ENCODE peak calls at places on chromosomes 6 and 20, in nine cellular contexts. O is MM.1S, P is ascending aorta, A is heart left ventricle, U is fibroblast of lung, M is body of pancreas, J is PC-3, E is neural progenitor cell, C is sigmoid colon. G is an unnamed sample.

GRCh38 chr6:4568138-4568537 is 208.1 kb upstream of the CDYL start:
- DNase-seq in C (no peak), P (no peak), J (no peak), M (no peak), A (no peak), U (no peak), E (no peak), O (no peak), G (no peak)

GRCh38 chr6:15335385-15335784 is 89.5 kb downstream of the JARID2 start:
- DNase-seq in U (no peak), M (no peak), P (no peak), O (no peak), E (no peak), C (no peak), A (no peak), J (no peak), G (no peak)

GRCh38 chr6:4008324-4009047 is 70.5 kb downstream of the FAM217A start:
- DNase-seq in O (peak; percentile 58), C (no peak), A (no peak), J (peak; percentile 79), U (peak; percentile 83), M (no peak), E (no peak), P (no peak), G (peak; percentile 88)

GRCh38 chr6:89736887-89737286 is 82.7 kb downstream of the MDN1 start:
- DNase-seq in U (no peak), M (no peak), C (no peak), P (no peak), J (no peak), O (no peak), A (no peak), E (no peak), G (no peak)

GRCh38 chr20:40279390-40279789 is 409.6 kb downstream of the MAFB start:
- DNase-seq in J (no peak), C (peak; percentile 78), A (peak; percentile 60), O (no peak), U (no peak), M (peak; percentile 18), P (no peak), E (no peak), G (peak; percentile 89)

GRCh38 chr20:9200196-9200595 is 131.3 kb downstream of the PLCB4 start:
- DNase-seq in J (no peak), M (no peak), O (no peak), E (no peak), A (no peak), U (peak; percentile 64), C (no peak), P (no peak), G (no peak)

GRCh38 chr6:108227290-108227689 is 33.5 kb downstream of the SNX3 start:
- DNase-seq in O (no peak), M (no peak), U (no peak), E (no peak), P (no peak), C (no peak), J (no peak), A (no peak), G (no peak)

GRCh38 chr6:146357578-146358340 is 185.9 kb upstream of the RAB32 start:
- DNase-seq in M (no peak), O (peak; percentile 66), E (no peak), P (no peak), C (no peak), U (peak; percentile 98), J (peak; percentile 78), A (no peak), G (peak; percentile 42)

GRCh38 chr20:46549188-46549967 is 1.1 kb downstream of the OCSTAMP start:
- DNase-seq in J (no peak), A (no peak), E (no peak), U (no peak), C (no peak), P (no peak), M (no peak), O (peak; percentile 64), G (no peak)

GRCh38 chr6:23111984-23112383 is 542.6 kb downstream of the HDGFL1 start:
- DNase-seq in O (no peak), E (no peak), U (peak; percentile 79), A (no peak), J (no peak), M (no peak), P (no peak), C (no peak), G (no peak)

GRCh38 chr6:123668063-123668462 is 31.3 kb upstream of the TRDN start:
- DNase-seq in J (no peak), O (no peak), E (no peak), C (no peak), A (no peak), M (no peak), U (no peak), P (no peak), G (no peak)

GRCh38 chr6:11366934-11367637 is 134.6 kb upstream of the NEDD9 start:
- DNase-seq in C (no peak), M (no peak), A (no peak), O (no peak), E (peak; percentile 57), P (no peak), U (peak; percentile 71), J (peak; percentile 19), G (no peak)

GRCh38 chr6:34346175-34347119 is 46.0 kb downstream of the NUDT3 start:
- DNase-seq in A (no peak), U (no peak), E (no peak), J (no peak), M (no peak), C (no peak), O (no peak), P (no peak), G (no peak)

GRCh38 chr6:96931198-96931597 is 6.7 kb downstream of the KLHL32 start:
- DNase-seq in C (no peak), O (no peak), A (no peak), P (no peak), E (no peak), U (no peak), M (no peak), J (no peak), G (no peak)

GRCh38 chr20:46995561-46996142 is 101.0 kb downstream of the EYA2 start:
- DNase-seq in A (no peak), J (no peak), O (no peak), C (no peak), P (no peak), M (no peak), U (no peak), E (peak; percentile 79), G (no peak)

GRCh38 chr6:157648561-157648960 is 174.5 kb upstream of the SNX9 start:
- DNase-seq in J (no peak), E (no peak), O (no peak), C (peak; percentile 54), U (peak; percentile 42), M (no peak), P (no peak), A (no peak), G (no peak)

GRCh38 chr6:26041946-26042345 is 45.3 kb upstream of the HFE start:
- DNase-seq in J (no peak), C (no peak), M (no peak), A (no peak), O (no peak), P (no peak), U (no peak), E (no peak), G (no peak)
- H3K27ac ChIP-seq in J (peak overlapping the region; percentile 25), C (no peak overlapping the region), M (no peak overlapping the region), A (no peak overlapping the region), O (peak overlapping the region; percentile 88), P (no peak overlapping the region), U (no peak overlapping the region), E (no peak overlapping the region), G (peak overlapping the region; percentile 59)

GRCh38 chr6:26031595-26032386 is 55.4 kb upstream of the HFE start:
- DNase-seq in C (peak; percentile 92), P (peak; percentile 94), U (peak; percentile 98), A (peak; percentile 69), O (peak; percentile 98), M (peak; percentile 69), E (peak; percentile 97), J (peak; percentile 99), G (peak; percentile 99)
- TF ChIP-seq CTCF in C (no peak), P (no peak), U (peak; percentile 9), A (no peak), O (peak; percentile 19), M (no peak), E (no peak), J (no peak), G (peak; percentile 33)

GRCh38 chr20:6767166-6767535 is 335 bp upstream of the BMP2 start:
- DNase-seq in A (no peak), C (peak; percentile 63), E (no peak), P (no peak), U (no peak), O (no peak), J (no peak), M (no peak), G (no peak)
- H3K27ac ChIP-seq in A (peak overlapping the region; percentile 47), C (peak overlapping the region; percentile 34), E (no peak overlapping the region), P (peak overlapping the region; percentile 52), U (no peak overlapping the region), O (no peak overlapping the region), J (no peak overlapping the region), M (peak overlapping the region; percentile 74), G (no peak overlapping the region)

DNA sequence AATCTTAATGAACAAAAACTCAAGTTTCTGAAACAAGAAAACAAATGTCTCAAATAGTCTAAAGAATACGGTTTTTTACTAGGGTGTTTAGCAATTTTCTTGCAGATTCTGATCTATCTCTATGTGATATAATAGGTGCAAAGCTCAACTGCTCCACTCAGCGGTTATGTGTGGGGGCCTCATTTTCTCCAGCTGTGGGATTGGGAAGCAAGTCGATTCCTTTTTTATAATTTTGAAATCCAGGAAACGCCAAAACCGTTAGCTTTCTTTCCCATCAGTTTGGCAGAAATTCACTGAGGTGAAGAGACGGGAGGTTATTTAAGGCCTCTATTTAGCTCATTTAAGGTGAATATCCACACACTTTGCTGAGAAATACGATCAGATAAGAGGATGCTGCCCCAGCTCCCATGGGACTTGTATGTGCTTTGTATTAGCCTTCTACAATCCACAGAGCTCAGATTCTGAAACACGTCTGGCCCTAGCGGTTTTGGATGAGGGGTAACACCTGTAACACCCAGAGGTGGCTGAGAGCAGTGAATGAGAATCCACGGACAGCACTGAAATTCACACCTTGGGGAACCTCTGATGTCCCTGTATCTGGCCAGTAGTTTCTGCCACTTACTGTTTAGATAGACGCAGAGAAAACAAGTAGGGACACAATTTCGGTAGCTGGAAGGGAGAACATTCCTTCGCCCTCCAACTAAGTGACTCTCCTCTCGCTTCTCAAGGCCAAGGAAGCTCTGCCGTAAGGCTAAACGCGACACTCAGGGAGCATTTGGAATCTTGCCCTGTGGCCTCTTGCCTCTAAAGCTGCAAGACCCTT is 6.6 kb upstream of the BCAS4 start:
- DNase-seq in C (peak; percentile 69), A (peak; percentile 34), U (peak; percentile 61), E (no peak), P (no peak), O (no peak), J (peak; percentile 74), M (peak; percentile 40), G (peak; percentile 94)
- TF ChIP-seq CTCF in C (no peak), A (peak; percentile 26), U (peak; percentile 73), E (peak; percentile 44), P (no peak), O (no peak), J (peak; percentile 86), M (peak; percentile 16), G (peak; percentile 86)

G was measured in A673.